ENCODE peak calls at places on chromosomes 5 and 9, in four cellular contexts. W is bronchial epithelial cell, E is breast epithelium, M is GM06990. X is an unnamed sample.

GRCh38 chr9:97717866-97718265 is 20.7 kb upstream of the XPA start:
- DNase-seq in E (no peak), W (no peak), M (no peak), X (no peak)

GRCh38 chr5:44332360-44332971 is 56.8 kb downstream of the FGF10 start:
- DNase-seq in E (no peak), W (peak), M (no peak), X (no peak)

GRCh38 chr9:2157277-2158105 is 142.3 kb downstream of the SMARCA2 start:
- DNase-seq in M (peak), E (no peak), W (peak), X (peak)

GRCh38 chr9:33127881-33128280 is 39.3 kb downstream of the B4GALT1 start:
- DNase-seq in W (no peak), E (no peak), M (no peak), X (no peak)

GRCh38 chr5:83076742-83077661 is at the start of the genes TMEM167A and XRCC4:
- DNase-seq in W (peak), E (peak), M (peak), X (peak)

GRCh38 chr5:153965102-153965645 is 73.5 kb downstream of the FAM114A2 start:
- DNase-seq in M (no peak), W (peak), E (no peak), X (no peak)

GRCh38 chr5:73541981-73542380 is 23.5 kb downstream of the ANKRA2 start:
- DNase-seq in M (no peak), W (no peak), E (no peak), X (no peak)

GRCh38 chr9:113154471-113154870 is 3.7 kb downstream of the SLC31A2 start:
- DNase-seq in W (peak), M (no peak), E (no peak), X (no peak)

GRCh38 chr5:140311011-140311467 is 8.1 kb upstream of the PFDN1 start:
- DNase-seq in M (no peak), E (no peak), W (peak), X (no peak)

GRCh38 chr5:74187757-74188156 is 452.8 kb downstream of the ENC1 start:
- DNase-seq in E (no peak), W (no peak), M (no peak), X (no peak)

GRCh38 chr5:306011-306805 is 15.3 kb upstream of the AHRR start:
- DNase-seq in E (no peak), M (no peak), W (no peak), X (no peak)

GRCh38 chr5:81425569-81425968 is 31.6 kb upstream of the ACOT12 start:
- DNase-seq in W (peak), E (no peak), M (peak), X (no peak)

GRCh38 chr5:78591972-78592700 is 56.4 kb downstream of the LHFPL2 start:
- DNase-seq in M (no peak), E (no peak), W (no peak), X (no peak)

GRCh38 chr5:78592735-78593386 is 55.7 kb downstream of the LHFPL2 start:
- DNase-seq in W (no peak), M (no peak), E (no peak), X (no peak)

GRCh38 chr5:78593465-78593864 is 55.1 kb downstream of the LHFPL2 start:
- DNase-seq in M (no peak), W (no peak), E (no peak), X (no peak)

GRCh38 chr5:78589928-78590327 is 58.6 kb downstream of the LHFPL2 start:
- DNase-seq in W (no peak), M (no peak), E (no peak), X (no peak)

DNA sequence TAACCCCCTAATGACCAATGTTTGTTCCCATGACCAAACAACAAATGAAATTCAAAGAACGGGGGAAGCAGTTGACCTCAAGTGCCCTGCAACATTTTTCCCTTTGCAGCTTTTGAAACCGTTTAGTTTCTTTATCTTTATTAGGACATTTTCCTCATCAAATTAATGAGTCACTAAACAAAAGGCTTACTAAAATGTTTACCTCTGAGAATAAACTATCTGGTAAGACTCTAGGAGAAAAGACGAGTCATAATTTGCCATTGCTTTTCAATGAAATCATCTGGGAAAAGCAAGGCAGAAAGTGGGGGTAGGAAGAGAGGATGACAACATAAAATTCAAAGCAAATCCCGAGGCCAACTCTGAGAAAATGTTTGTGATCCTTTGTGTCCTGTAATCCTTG is 57.3 kb downstream of the LHFPL2 start:
- DNase-seq in E (no peak), M (no peak), W (peak), X (no peak)
- H3K4me3 ChIP-seq in E (no peak), M (no peak), W (no peak), X (no peak)

GRCh38 chr9:122213102-122213588 is 15.6 kb downstream of the LHX6 start:
- DNase-seq in M (no peak), E (no peak), W (no peak), X (no peak)
- H3K4me3 ChIP-seq in M (no peak), E (peak), W (peak), X (peak)

GRCh38 chr9:129666575-129666974 is 1.1 kb downstream of the PRRX2 start:
- DNase-seq in W (no peak), E (no peak), M (no peak), X (no peak)

GRCh38 chr9:129664664-129665007 is 811 bp upstream of the PRRX2 start:
- DNase-seq in E (no peak), M (no peak), W (no peak), X (no peak)

GRCh38 chr9:129665008-129665771 is at the start of gene PRRX2:
- DNase-seq in E (no peak), W (no peak), M (no peak), X (no peak)

GRCh38 chr9:129667378-129667777 is 1.9 kb downstream of the PRRX2 start:
- DNase-seq in E (no peak), M (no peak), W (no peak), X (no peak)

DNA sequence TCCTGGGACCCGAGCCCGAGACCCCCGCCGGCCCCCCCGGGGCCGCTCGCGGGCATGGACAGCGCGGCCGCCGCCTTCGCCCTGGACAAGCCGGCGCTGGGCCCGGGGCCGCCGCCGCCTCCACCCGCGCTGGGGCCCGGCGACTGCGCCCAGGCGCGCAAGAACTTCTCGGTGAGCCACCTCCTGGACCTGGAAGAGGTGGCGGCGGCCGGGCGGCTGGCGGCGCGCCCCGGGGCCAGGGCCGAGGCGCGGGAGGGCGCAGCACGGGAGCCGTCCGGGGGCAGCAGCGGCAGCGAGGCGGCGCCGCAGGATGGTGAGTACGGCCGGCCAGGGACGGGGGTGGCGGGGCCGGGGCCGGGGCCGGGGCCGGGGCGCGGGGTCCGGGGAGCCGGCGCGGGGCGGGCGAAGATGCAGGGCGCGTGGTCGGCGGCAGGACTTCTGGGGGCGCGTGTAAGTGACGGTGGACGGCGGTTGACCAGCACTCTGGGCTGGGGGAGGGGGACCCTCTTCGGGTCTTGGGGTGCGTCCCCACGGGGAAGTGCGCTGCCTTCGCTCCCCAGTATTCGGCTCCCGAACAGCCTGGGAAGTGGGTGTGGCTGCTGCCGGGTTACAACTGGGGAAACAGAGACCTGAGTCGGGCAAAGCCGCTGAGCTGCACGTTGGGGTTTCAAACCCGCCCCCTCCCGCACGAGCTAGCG is 516 bp downstream of the PRRX2 start:
- DNase-seq in M (no peak), E (no peak), W (no peak), X (no peak)
- H3K4me3 ChIP-seq in M (no peak), E (peak), W (no peak), X (no peak)

GRCh38 chr9:136685216-136685615 is 2.0 kb downstream of the AGPAT2 start:
- DNase-seq in E (no peak), M (no peak), W (no peak), X (no peak)
- H3K4me3 ChIP-seq in E (peak), M (no peak), W (no peak), X (no peak)

DNA sequence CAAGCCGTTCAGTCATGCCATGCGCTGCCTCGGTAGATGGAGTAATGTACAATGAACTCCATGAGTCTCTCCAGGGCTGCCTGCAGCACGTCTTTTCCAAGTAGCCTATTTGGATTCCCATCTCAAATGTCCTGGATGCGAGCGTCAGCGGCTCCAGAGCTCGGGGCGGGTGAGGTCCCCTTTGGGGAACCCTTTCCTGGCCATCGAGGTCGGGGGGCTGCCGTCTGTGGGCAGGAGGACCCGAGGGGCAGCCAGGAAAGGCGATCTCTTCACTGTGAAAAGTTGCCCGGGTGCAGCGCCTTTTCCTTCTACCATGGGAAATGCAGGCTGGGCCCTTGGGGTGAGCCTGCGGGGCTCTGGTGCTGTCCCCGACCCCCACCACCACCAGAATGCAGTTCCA is 36.9 kb upstream of the FCN2 start:
- DNase-seq in M (no peak), E (no peak), W (no peak), X (no peak)
- H3K4me3 ChIP-seq in M (no peak), E (no peak), W (no peak), X (no peak)

GRCh38 chr9:14524881-14525515 is 168.2 kb downstream of the ZDHHC21 start:
- DNase-seq in W (no peak), M (no peak), E (no peak), X (no peak)

GRCh38 chr9:14517154-14517906 is 175.9 kb downstream of the ZDHHC21 start:
- DNase-seq in W (no peak), M (no peak), E (no peak), X (no peak)

GRCh38 chr9:14522627-14523379 is 170.4 kb downstream of the ZDHHC21 start:
- DNase-seq in M (no peak), W (no peak), E (no peak), X (no peak)

GRCh38 chr9:14523545-14523944 is 169.7 kb downstream of the ZDHHC21 start:
- DNase-seq in M (no peak), W (no peak), E (no peak), X (no peak)

GRCh38 chr9:14520341-14520740 is 172.9 kb downstream of the ZDHHC21 start:
- DNase-seq in M (no peak), W (no peak), E (no peak), X (no peak)
- H3K4me3 ChIP-seq in M (no peak), W (no peak), E (no peak), X (no peak)

DNA sequence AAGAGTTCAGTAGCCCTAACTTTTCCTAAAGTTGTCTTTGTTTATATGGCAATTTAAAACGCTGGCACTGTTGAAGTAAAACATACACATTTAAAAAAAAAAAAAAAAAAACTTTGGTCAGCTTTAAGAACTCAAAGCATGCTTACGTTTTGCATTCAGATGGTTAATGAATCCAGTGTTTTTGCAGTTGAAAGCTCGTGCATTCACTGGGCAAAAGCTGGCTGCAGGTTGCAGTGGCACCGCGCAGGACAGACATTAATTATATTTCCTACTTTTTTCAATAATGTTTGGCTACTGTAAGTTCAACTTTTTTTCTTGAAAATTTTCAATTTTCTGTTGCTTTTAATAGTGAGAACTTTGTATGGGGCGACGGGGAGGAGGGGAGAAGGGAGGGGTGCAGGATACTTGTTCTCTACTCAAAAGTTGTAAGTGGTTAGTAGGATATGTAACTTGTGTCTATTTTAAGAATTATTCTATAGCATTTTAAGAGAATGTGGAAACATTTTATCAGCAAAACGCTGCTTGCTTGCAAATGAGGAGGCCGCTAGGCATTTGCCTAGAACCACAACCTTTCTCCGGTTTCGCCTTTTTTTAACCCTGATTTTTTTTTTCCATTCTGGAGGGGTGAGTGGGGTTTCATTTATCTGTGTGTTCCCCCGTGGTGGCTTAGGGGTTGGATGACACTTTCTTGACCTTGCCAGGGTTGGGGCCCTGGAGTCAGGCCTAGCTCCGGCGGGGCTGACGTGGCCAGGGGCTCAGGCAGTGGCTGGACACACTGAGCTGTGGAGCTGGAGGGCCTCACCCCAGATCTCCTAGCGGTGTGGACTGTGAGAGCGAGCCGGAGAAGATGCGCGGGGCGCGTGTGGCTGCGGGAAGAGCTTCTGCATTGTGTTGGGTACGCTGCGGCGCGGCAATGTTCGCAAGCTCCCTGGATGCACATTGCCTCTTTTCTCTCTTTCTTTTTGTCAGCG is 4.2 kb downstream of the NR2F1 start:
- DNase-seq in W (no peak), M (no peak), E (no peak), X (no peak)
- H3K4me3 ChIP-seq in W (no peak), M (no peak), E (peak), X (no peak)

GRCh38 chr9:101791533-101791932 is 53.1 kb upstream of the GRIN3A start:
- DNase-seq in E (no peak), W (no peak), M (no peak), X (no peak)

GRCh38 chr9:101795147-101795546 is 56.7 kb upstream of the GRIN3A start:
- DNase-seq in E (no peak), M (no peak), W (no peak), X (no peak)

GRCh38 chr9:101796044-101796443 is 57.6 kb upstream of the GRIN3A start:
- DNase-seq in E (no peak), W (no peak), M (no peak), X (no peak)

GRCh38 chr9:101791938-101792337 is 53.5 kb upstream of the GRIN3A start:
- DNase-seq in M (no peak), E (no peak), W (peak), X (no peak)

DNA sequence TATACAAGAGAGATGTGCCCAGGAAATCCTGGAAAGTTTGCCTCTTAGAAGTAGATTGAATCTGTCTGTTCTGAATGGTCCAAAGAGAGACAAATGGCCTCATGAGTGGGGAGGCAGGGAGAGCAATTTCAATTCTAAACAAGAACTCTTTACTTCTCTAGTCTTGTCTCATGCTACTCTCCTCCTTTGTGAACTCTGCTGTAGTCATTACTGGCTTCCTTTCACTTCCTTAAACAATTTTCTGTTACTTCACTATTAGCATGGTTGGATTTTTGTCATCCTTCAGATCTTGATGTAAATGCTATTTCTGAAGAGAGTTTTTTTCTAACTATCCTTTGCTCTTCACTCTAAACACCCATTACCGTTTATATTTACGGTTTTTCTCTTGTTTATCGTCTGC is 54.0 kb upstream of the GRIN3A start:
- DNase-seq in M (no peak), W (no peak), E (no peak), X (no peak)
- H3K4me3 ChIP-seq in M (no peak), W (no peak), E (no peak), X (no peak)

DNA sequence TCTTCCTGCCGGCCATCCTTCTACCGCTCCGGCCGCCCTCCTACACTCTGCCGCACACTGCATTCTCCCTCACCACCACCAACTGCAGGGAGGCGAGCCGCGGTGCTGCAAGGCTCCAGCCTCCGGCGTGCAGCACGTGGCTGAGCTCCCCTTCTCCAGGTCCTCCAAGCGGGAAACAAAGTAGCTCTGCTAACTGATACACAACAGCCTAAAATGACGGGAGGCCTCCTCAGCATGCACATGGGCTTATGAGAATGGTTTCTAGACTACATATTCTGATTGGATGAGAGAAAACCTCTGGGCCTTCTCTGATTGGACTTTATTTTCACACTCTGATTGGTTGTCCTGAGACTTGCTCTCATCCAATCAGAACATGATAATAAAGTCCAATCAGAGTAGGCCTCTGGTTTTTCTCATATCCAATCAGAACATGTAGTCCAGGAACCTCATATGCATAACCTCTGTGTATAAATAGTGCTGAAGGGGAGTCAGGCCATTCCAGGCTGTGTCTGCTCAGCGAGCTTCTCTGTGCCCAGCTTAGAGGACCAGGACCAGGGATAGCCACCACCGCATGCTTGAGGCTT is 27.0 kb upstream of the ZNF354B start:
- DNase-seq in E (no peak), W (no peak), M (no peak), X (no peak)
- H3K4me3 ChIP-seq in E (no peak), W (no peak), M (no peak), X (no peak)